ENCODE peak calls at places on chromosome 3, in eight cellular contexts. One of them, this sample, is unnamed.

GRCh38 chr3:71784914-71785593 is at the start of gene PROK2:
- DNase-seq in NCI-H1105: no peak
- DNase-seq in nephron progenitor cell: peak
- DNase-seq in HTR-8/SVneo: no peak
- DNase-seq in adrenal gland: no peak
- DNase-seq in IMR-90: no peak
- DNase-seq in stimulated activated CD4-positive, alpha-beta T cell treated with anti-CD3 and anti-CD28 coated beads, Interleukin-1b, Interleukin-23, amount 100 ng/mL, for 1 hour: no peak
- DNase-seq in neural progenitor cell: peak
- DNase-seq in this sample: no peak

GRCh38 chr3:112519424-112520001 is 20.2 kb upstream of the BTLA start:
- DNase-seq in HTR-8/SVneo: peak
- DNase-seq in adrenal gland: no peak
- DNase-seq in NCI-H1105: peak
- DNase-seq in nephron progenitor cell: peak
- DNase-seq in IMR-90: peak
- DNase-seq in stimulated activated CD4-positive, alpha-beta T cell treated with anti-CD3 and anti-CD28 coated beads, Interleukin-1b, Interleukin-23, amount 100 ng/mL, for 1 hour: no peak
- DNase-seq in neural progenitor cell: peak
- DNase-seq in this sample: peak

GRCh38 chr3:163971861-163972260 is 1106.4 kb downstream of the SI start:
- DNase-seq in nephron progenitor cell: no peak
- DNase-seq in adrenal gland: no peak
- DNase-seq in neural progenitor cell: no peak
- DNase-seq in stimulated activated CD4-positive, alpha-beta T cell treated with anti-CD3 and anti-CD28 coated beads, Interleukin-1b, Interleukin-23, amount 100 ng/mL, for 1 hour: no peak
- DNase-seq in HTR-8/SVneo: no peak
- DNase-seq in NCI-H1105: no peak
- DNase-seq in IMR-90: no peak
- DNase-seq in this sample: peak

GRCh38 chr3:78139166-78139565 is 1099.3 kb downstream of the ROBO2 start:
- DNase-seq in NCI-H1105: no peak
- DNase-seq in adrenal gland: no peak
- DNase-seq in nephron progenitor cell: no peak
- DNase-seq in stimulated activated CD4-positive, alpha-beta T cell treated with anti-CD3 and anti-CD28 coated beads, Interleukin-1b, Interleukin-23, amount 100 ng/mL, for 1 hour: no peak
- DNase-seq in IMR-90: peak
- DNase-seq in neural progenitor cell: no peak
- DNase-seq in HTR-8/SVneo: peak
- DNase-seq in this sample: peak

GRCh38 chr3:180306691-180307090 is 270.0 kb upstream of the PEX5L start:
- DNase-seq in stimulated activated CD4-positive, alpha-beta T cell treated with anti-CD3 and anti-CD28 coated beads, Interleukin-1b, Interleukin-23, amount 100 ng/mL, for 1 hour: no peak
- DNase-seq in neural progenitor cell: no peak
- DNase-seq in HTR-8/SVneo: no peak
- DNase-seq in adrenal gland: no peak
- DNase-seq in NCI-H1105: no peak
- DNase-seq in nephron progenitor cell: no peak
- DNase-seq in IMR-90: peak
- DNase-seq in this sample: no peak

GRCh38 chr3:9009976-9010545 is 46.8 kb upstream of the RAD18 start:
- DNase-seq in adrenal gland: no peak
- DNase-seq in HTR-8/SVneo: no peak
- DNase-seq in nephron progenitor cell: no peak
- DNase-seq in stimulated activated CD4-positive, alpha-beta T cell treated with anti-CD3 and anti-CD28 coated beads, Interleukin-1b, Interleukin-23, amount 100 ng/mL, for 1 hour: no peak
- DNase-seq in NCI-H1105: no peak
- DNase-seq in neural progenitor cell: no peak
- DNase-seq in IMR-90: no peak
- DNase-seq in this sample: no peak

GRCh38 chr3:98501863-98502262 is 4.4 kb downstream of the OR5K2 start:
- DNase-seq in adrenal gland: no peak
- DNase-seq in neural progenitor cell: no peak
- DNase-seq in HTR-8/SVneo: no peak
- DNase-seq in stimulated activated CD4-positive, alpha-beta T cell treated with anti-CD3 and anti-CD28 coated beads, Interleukin-1b, Interleukin-23, amount 100 ng/mL, for 1 hour: no peak
- DNase-seq in NCI-H1105: no peak
- DNase-seq in nephron progenitor cell: no peak
- DNase-seq in IMR-90: no peak
- DNase-seq in this sample: no peak

GRCh38 chr3:170614214-170614966 is 28.5 kb upstream of the SLC7A14 start:
- DNase-seq in NCI-H1105: no peak
- DNase-seq in neural progenitor cell: no peak
- DNase-seq in adrenal gland: peak
- DNase-seq in HTR-8/SVneo: peak
- DNase-seq in IMR-90: peak
- DNase-seq in nephron progenitor cell: no peak
- DNase-seq in stimulated activated CD4-positive, alpha-beta T cell treated with anti-CD3 and anti-CD28 coated beads, Interleukin-1b, Interleukin-23, amount 100 ng/mL, for 1 hour: no peak
- DNase-seq in this sample: peak

GRCh38 chr3:22089284-22089683 is 338.3 kb upstream of the ZNF385D start:
- DNase-seq in NCI-H1105: peak
- DNase-seq in neural progenitor cell: peak
- DNase-seq in IMR-90: peak
- DNase-seq in nephron progenitor cell: peak
- DNase-seq in HTR-8/SVneo: peak
- DNase-seq in stimulated activated CD4-positive, alpha-beta T cell treated with anti-CD3 and anti-CD28 coated beads, Interleukin-1b, Interleukin-23, amount 100 ng/mL, for 1 hour: no peak
- DNase-seq in adrenal gland: no peak
- DNase-seq in this sample: peak

GRCh38 chr3:129278439-129278969 is at the start of gene HMCES:
- DNase-seq in NCI-H1105: peak
- DNase-seq in adrenal gland: peak
- DNase-seq in IMR-90: peak
- DNase-seq in nephron progenitor cell: peak
- DNase-seq in HTR-8/SVneo: peak
- DNase-seq in stimulated activated CD4-positive, alpha-beta T cell treated with anti-CD3 and anti-CD28 coated beads, Interleukin-1b, Interleukin-23, amount 100 ng/mL, for 1 hour: peak
- DNase-seq in neural progenitor cell: peak
- DNase-seq in this sample: peak

GRCh38 chr3:184315871-184316661 is 1.7 kb downstream of the EIF4G1 start:
- DNase-seq in adrenal gland: peak
- DNase-seq in IMR-90: peak
- DNase-seq in HTR-8/SVneo: no peak
- DNase-seq in nephron progenitor cell: no peak
- DNase-seq in NCI-H1105: no peak
- DNase-seq in neural progenitor cell: peak
- DNase-seq in stimulated activated CD4-positive, alpha-beta T cell treated with anti-CD3 and anti-CD28 coated beads, Interleukin-1b, Interleukin-23, amount 100 ng/mL, for 1 hour: no peak
- DNase-seq in this sample: peak

GRCh38 chr3:153513236-153513635 is 351.2 kb downstream of the RAP2B start:
- DNase-seq in nephron progenitor cell: no peak
- DNase-seq in HTR-8/SVneo: no peak
- DNase-seq in neural progenitor cell: peak
- DNase-seq in NCI-H1105: no peak
- DNase-seq in stimulated activated CD4-positive, alpha-beta T cell treated with anti-CD3 and anti-CD28 coated beads, Interleukin-1b, Interleukin-23, amount 100 ng/mL, for 1 hour: no peak
- DNase-seq in IMR-90: no peak
- DNase-seq in adrenal gland: no peak
- DNase-seq in this sample: peak

GRCh38 chr3:8341853-8342252 is 159.8 kb upstream of the LMCD1 start:
- DNase-seq in adrenal gland: no peak
- DNase-seq in HTR-8/SVneo: no peak
- DNase-seq in nephron progenitor cell: no peak
- DNase-seq in neural progenitor cell: no peak
- DNase-seq in NCI-H1105: no peak
- DNase-seq in stimulated activated CD4-positive, alpha-beta T cell treated with anti-CD3 and anti-CD28 coated beads, Interleukin-1b, Interleukin-23, amount 100 ng/mL, for 1 hour: no peak
- DNase-seq in IMR-90: no peak
- DNase-seq in this sample: no peak

GRCh38 chr3:183698318-183698731 is 728 bp downstream of the YEATS2 start:
- DNase-seq in NCI-H1105: no peak
- DNase-seq in adrenal gland: peak
- DNase-seq in HTR-8/SVneo: peak
- DNase-seq in IMR-90: peak
- DNase-seq in neural progenitor cell: peak
- DNase-seq in stimulated activated CD4-positive, alpha-beta T cell treated with anti-CD3 and anti-CD28 coated beads, Interleukin-1b, Interleukin-23, amount 100 ng/mL, for 1 hour: no peak
- DNase-seq in nephron progenitor cell: peak
- DNase-seq in this sample: peak

GRCh38 chr3:164208026-164208425 is 870.3 kb downstream of the SI start:
- DNase-seq in nephron progenitor cell: no peak
- DNase-seq in neural progenitor cell: no peak
- DNase-seq in NCI-H1105: no peak
- DNase-seq in HTR-8/SVneo: peak
- DNase-seq in IMR-90: no peak
- DNase-seq in stimulated activated CD4-positive, alpha-beta T cell treated with anti-CD3 and anti-CD28 coated beads, Interleukin-1b, Interleukin-23, amount 100 ng/mL, for 1 hour: no peak
- DNase-seq in adrenal gland: no peak
- DNase-seq in this sample: peak

GRCh38 chr3:127299276-127299675 is 11.4 kb upstream of the PRR20G start:
- DNase-seq in neural progenitor cell: no peak
- DNase-seq in stimulated activated CD4-positive, alpha-beta T cell treated with anti-CD3 and anti-CD28 coated beads, Interleukin-1b, Interleukin-23, amount 100 ng/mL, for 1 hour: no peak
- DNase-seq in IMR-90: no peak
- DNase-seq in NCI-H1105: no peak
- DNase-seq in nephron progenitor cell: no peak
- DNase-seq in HTR-8/SVneo: no peak
- DNase-seq in adrenal gland: peak
- DNase-seq in this sample: no peak

GRCh38 chr3:192031941-192032340 is 571.0 kb downstream of the PYDC2 start:
- DNase-seq in neural progenitor cell: no peak
- DNase-seq in HTR-8/SVneo: no peak
- DNase-seq in NCI-H1105: no peak
- DNase-seq in nephron progenitor cell: no peak
- DNase-seq in stimulated activated CD4-positive, alpha-beta T cell treated with anti-CD3 and anti-CD28 coated beads, Interleukin-1b, Interleukin-23, amount 100 ng/mL, for 1 hour: no peak
- DNase-seq in IMR-90: no peak
- DNase-seq in adrenal gland: no peak
- DNase-seq in this sample: no peak

GRCh38 chr3:7640787-7641186 is 779.9 kb downstream of the GRM7 start:
- DNase-seq in nephron progenitor cell: no peak
- DNase-seq in adrenal gland: no peak
- DNase-seq in stimulated activated CD4-positive, alpha-beta T cell treated with anti-CD3 and anti-CD28 coated beads, Interleukin-1b, Interleukin-23, amount 100 ng/mL, for 1 hour: no peak
- DNase-seq in IMR-90: no peak
- DNase-seq in NCI-H1105: no peak
- DNase-seq in neural progenitor cell: no peak
- DNase-seq in HTR-8/SVneo: no peak
- DNase-seq in this sample: no peak

GRCh38 chr3:46667061-46667621 is 26.3 kb downstream of the ALS2CL start:
- DNase-seq in stimulated activated CD4-positive, alpha-beta T cell treated with anti-CD3 and anti-CD28 coated beads, Interleukin-1b, Interleukin-23, amount 100 ng/mL, for 1 hour: no peak
- DNase-seq in nephron progenitor cell: no peak
- DNase-seq in HTR-8/SVneo: no peak
- DNase-seq in adrenal gland: no peak
- DNase-seq in neural progenitor cell: no peak
- DNase-seq in IMR-90: no peak
- DNase-seq in NCI-H1105: no peak
- DNase-seq in this sample: no peak

GRCh38 chr3:82080261-82080660 is 318.8 kb upstream of the GBE1 start:
- DNase-seq in NCI-H1105: no peak
- DNase-seq in HTR-8/SVneo: no peak
- DNase-seq in nephron progenitor cell: no peak
- DNase-seq in adrenal gland: no peak
- DNase-seq in stimulated activated CD4-positive, alpha-beta T cell treated with anti-CD3 and anti-CD28 coated beads, Interleukin-1b, Interleukin-23, amount 100 ng/mL, for 1 hour: no peak
- DNase-seq in neural progenitor cell: no peak
- DNase-seq in IMR-90: no peak
- DNase-seq in this sample: no peak

GRCh38 chr3:141280086-141280485 is 48.5 kb downstream of the PXYLP1 start:
- DNase-seq in HTR-8/SVneo: no peak
- DNase-seq in NCI-H1105: no peak
- DNase-seq in adrenal gland: no peak
- DNase-seq in IMR-90: peak
- DNase-seq in neural progenitor cell: no peak
- DNase-seq in nephron progenitor cell: no peak
- DNase-seq in stimulated activated CD4-positive, alpha-beta T cell treated with anti-CD3 and anti-CD28 coated beads, Interleukin-1b, Interleukin-23, amount 100 ng/mL, for 1 hour: no peak
- DNase-seq in this sample: no peak

GRCh38 chr3:99706410-99706809 is 68.0 kb downstream of the COL8A1 start:
- DNase-seq in HTR-8/SVneo: no peak
- DNase-seq in IMR-90: peak
- DNase-seq in adrenal gland: no peak
- DNase-seq in stimulated activated CD4-positive, alpha-beta T cell treated with anti-CD3 and anti-CD28 coated beads, Interleukin-1b, Interleukin-23, amount 100 ng/mL, for 1 hour: no peak
- DNase-seq in neural progenitor cell: no peak
- DNase-seq in NCI-H1105: no peak
- DNase-seq in nephron progenitor cell: no peak
- DNase-seq in this sample: no peak

GRCh38 chr3:191254098-191254873 is 55.2 kb downstream of the OSTN start:
- DNase-seq in stimulated activated CD4-positive, alpha-beta T cell treated with anti-CD3 and anti-CD28 coated beads, Interleukin-1b, Interleukin-23, amount 100 ng/mL, for 1 hour: no peak
- DNase-seq in nephron progenitor cell: no peak
- DNase-seq in NCI-H1105: no peak
- DNase-seq in HTR-8/SVneo: no peak
- DNase-seq in IMR-90: no peak
- DNase-seq in neural progenitor cell: no peak
- DNase-seq in adrenal gland: no peak
- DNase-seq in this sample: no peak

GRCh38 chr3:197539651-197540051 is 16.1 kb downstream of the BDH1 start:
- DNase-seq in neural progenitor cell: no peak
- DNase-seq in adrenal gland: no peak
- DNase-seq in HTR-8/SVneo: no peak
- DNase-seq in NCI-H1105: no peak
- DNase-seq in stimulated activated CD4-positive, alpha-beta T cell treated with anti-CD3 and anti-CD28 coated beads, Interleukin-1b, Interleukin-23, amount 100 ng/mL, for 1 hour: no peak
- DNase-seq in IMR-90: no peak
- DNase-seq in nephron progenitor cell: no peak
- DNase-seq in this sample: no peak

GRCh38 chr3:194640829-194641228 is 7.6 kb upstream of the TMEM44 start:
- DNase-seq in HTR-8/SVneo: no peak
- DNase-seq in nephron progenitor cell: peak
- DNase-seq in neural progenitor cell: peak
- DNase-seq in NCI-H1105: no peak
- DNase-seq in stimulated activated CD4-positive, alpha-beta T cell treated with anti-CD3 and anti-CD28 coated beads, Interleukin-1b, Interleukin-23, amount 100 ng/mL, for 1 hour: no peak
- DNase-seq in IMR-90: peak
- DNase-seq in adrenal gland: no peak
- DNase-seq in this sample: no peak

GRCh38 chr3:128316456-128316855 is 150.2 kb downstream of the DNAJB8 start:
- DNase-seq in IMR-90: no peak
- DNase-seq in neural progenitor cell: no peak
- DNase-seq in stimulated activated CD4-positive, alpha-beta T cell treated with anti-CD3 and anti-CD28 coated beads, Interleukin-1b, Interleukin-23, amount 100 ng/mL, for 1 hour: no peak
- DNase-seq in HTR-8/SVneo: no peak
- DNase-seq in NCI-H1105: no peak
- DNase-seq in nephron progenitor cell: no peak
- DNase-seq in adrenal gland: no peak
- DNase-seq in this sample: no peak

GRCh38 chr3:115553796-115554495 is 69.4 kb upstream of the GAP43 start:
- DNase-seq in adrenal gland: no peak
- DNase-seq in nephron progenitor cell: no peak
- DNase-seq in neural progenitor cell: no peak
- DNase-seq in IMR-90: no peak
- DNase-seq in stimulated activated CD4-positive, alpha-beta T cell treated with anti-CD3 and anti-CD28 coated beads, Interleukin-1b, Interleukin-23, amount 100 ng/mL, for 1 hour: no peak
- DNase-seq in HTR-8/SVneo: no peak
- DNase-seq in NCI-H1105: peak
- DNase-seq in this sample: no peak

GRCh38 chr3:39631136-39631535 is 163.7 kb downstream of the MOBP start:
- DNase-seq in IMR-90: no peak
- DNase-seq in HTR-8/SVneo: no peak
- DNase-seq in stimulated activated CD4-positive, alpha-beta T cell treated with anti-CD3 and anti-CD28 coated beads, Interleukin-1b, Interleukin-23, amount 100 ng/mL, for 1 hour: no peak
- DNase-seq in neural progenitor cell: no peak
- DNase-seq in nephron progenitor cell: no peak
- DNase-seq in adrenal gland: no peak
- DNase-seq in NCI-H1105: no peak
- DNase-seq in this sample: no peak

GRCh38 chr3:18609184-18609583 is 184.0 kb upstream of the SATB1 start:
- DNase-seq in nephron progenitor cell: no peak
- DNase-seq in NCI-H1105: no peak
- DNase-seq in adrenal gland: no peak
- DNase-seq in IMR-90: no peak
- DNase-seq in HTR-8/SVneo: no peak
- DNase-seq in neural progenitor cell: no peak
- DNase-seq in stimulated activated CD4-positive, alpha-beta T cell treated with anti-CD3 and anti-CD28 coated beads, Interleukin-1b, Interleukin-23, amount 100 ng/mL, for 1 hour: no peak
- DNase-seq in this sample: no peak

GRCh38 chr3:143002083-143002712 is 828 bp downstream of the U2SURP start:
- DNase-seq in stimulated activated CD4-positive, alpha-beta T cell treated with anti-CD3 and anti-CD28 coated beads, Interleukin-1b, Interleukin-23, amount 100 ng/mL, for 1 hour: peak
- DNase-seq in HTR-8/SVneo: no peak
- DNase-seq in nephron progenitor cell: no peak
- DNase-seq in adrenal gland: no peak
- DNase-seq in neural progenitor cell: no peak
- DNase-seq in NCI-H1105: no peak
- DNase-seq in IMR-90: peak
- DNase-seq in this sample: peak

GRCh38 chr3:62604746-62605351 is 231.5 kb upstream of the FEZF2 start:
- DNase-seq in neural progenitor cell: no peak
- DNase-seq in IMR-90: no peak
- DNase-seq in nephron progenitor cell: no peak
- DNase-seq in NCI-H1105: no peak
- DNase-seq in adrenal gland: no peak
- DNase-seq in stimulated activated CD4-positive, alpha-beta T cell treated with anti-CD3 and anti-CD28 coated beads, Interleukin-1b, Interleukin-23, amount 100 ng/mL, for 1 hour: no peak
- DNase-seq in HTR-8/SVneo: no peak
- DNase-seq in this sample: no peak

GRCh38 chr3:171765511-171765887 is 44.8 kb downstream of the PLD1 start:
- DNase-seq in nephron progenitor cell: no peak
- DNase-seq in HTR-8/SVneo: no peak
- DNase-seq in IMR-90: no peak
- DNase-seq in neural progenitor cell: no peak
- DNase-seq in NCI-H1105: no peak
- DNase-seq in adrenal gland: no peak
- DNase-seq in stimulated activated CD4-positive, alpha-beta T cell treated with anti-CD3 and anti-CD28 coated beads, Interleukin-1b, Interleukin-23, amount 100 ng/mL, for 1 hour: no peak
- DNase-seq in this sample: no peak

GRCh38 chr3:159964166-159964973 is 24.3 kb upstream of the IL12A start:
- DNase-seq in IMR-90: peak
- DNase-seq in HTR-8/SVneo: peak
- DNase-seq in adrenal gland: no peak
- DNase-seq in neural progenitor cell: no peak
- DNase-seq in nephron progenitor cell: no peak
- DNase-seq in stimulated activated CD4-positive, alpha-beta T cell treated with anti-CD3 and anti-CD28 coated beads, Interleukin-1b, Interleukin-23, amount 100 ng/mL, for 1 hour: no peak
- DNase-seq in NCI-H1105: no peak
- DNase-seq in this sample: peak

GRCh38 chr3:104359546-104359945 is 1007.2 kb upstream of the ALCAM start:
- DNase-seq in HTR-8/SVneo: peak
- DNase-seq in adrenal gland: no peak
- DNase-seq in neural progenitor cell: no peak
- DNase-seq in stimulated activated CD4-positive, alpha-beta T cell treated with anti-CD3 and anti-CD28 coated beads, Interleukin-1b, Interleukin-23, amount 100 ng/mL, for 1 hour: no peak
- DNase-seq in NCI-H1105: no peak
- DNase-seq in IMR-90: peak
- DNase-seq in nephron progenitor cell: no peak
- DNase-seq in this sample: peak

This sample was measured in RKO.